ENCODE peak calls at places on chromosomes 6 and 20, in eight cellular contexts. U is IMR-90, Y is NB4, B is HCT116, V is adrenal gland, D is tibial nerve, I is uterus, H is spleen. C is an unnamed sample.

GRCh38 chr6:106087548-106088325 is 1.6 kb downstream of the PRDM1 start:
- DNase-seq in U (peak), Y (no peak), B (no peak), V (peak), D (peak), I (peak), H (no peak), C (no peak)

GRCh38 chr6:136226027-136226673 is 24.0 kb downstream of the MTFR2 start:
- DNase-seq in U (peak), Y (peak), B (peak), V (peak), D (peak), I (peak), H (peak), C (peak)

GRCh38 chr6:116217069-116217468 is 36.8 kb downstream of the TSPYL4 start:
- DNase-seq in U (peak), Y (peak), B (peak), V (no peak), D (no peak), I (no peak), H (no peak), C (no peak)

GRCh38 chr6:158784505-158784904 is 34.7 kb downstream of the EZR start:
- DNase-seq in U (peak), Y (no peak), B (no peak), V (no peak), D (no peak), I (no peak), H (no peak), C (no peak)

GRCh38 chr6:1135726-1136414 is 176.0 kb upstream of the FOXQ1 start:
- DNase-seq in U (no peak), Y (peak), B (no peak), V (no peak), D (no peak), I (no peak), H (no peak), C (no peak)

GRCh38 chr6:83193747-83194582 is 808 bp downstream of the RWDD2A start:
- DNase-seq in U (no peak), Y (peak), B (peak), V (peak), D (peak), I (peak), H (peak), C (peak)

GRCh38 chr6:52189974-52190373 is 3.8 kb downstream of the IL17A start:
- DNase-seq in U (no peak), Y (no peak), B (no peak), V (no peak), D (no peak), I (no peak), H (no peak), C (no peak)

GRCh38 chr6:112252571-112253504 is 1.5 kb downstream of the LAMA4 start:
- DNase-seq in U (peak), Y (no peak), B (no peak), V (no peak), D (no peak), I (no peak), H (no peak), C (no peak)

GRCh38 chr6:170290306-170291128 is at the start of gene DLL1:
- DNase-seq in U (peak), Y (peak), B (no peak), V (peak), D (no peak), I (peak), H (peak), C (no peak)

GRCh38 chr6:43773050-43773956 is 3.3 kb downstream of the VEGFA start:
- DNase-seq in U (peak), Y (peak), B (peak), V (peak), D (no peak), I (peak), H (peak), C (peak)
- TF ChIP-seq POLR2A in U (peak), Y (no peak), B (no peak), V (no peak), D (no peak), I (no peak), H (no peak), C (no peak)

GRCh38 chr20:32674362-32674789 is 635 bp upstream of the C20orf203 start:
- DNase-seq in U (peak), Y (peak), B (peak), V (peak), D (peak), I (no peak), H (no peak), C (peak)
- TF ChIP-seq POLR2A in U (peak), Y (no peak), B (no peak), V (no peak), D (no peak), I (no peak), H (no peak), C (no peak)

GRCh38 chr6:85677243-85677956 is 34.7 kb upstream of the SYNCRIP start:
- DNase-seq in U (no peak), Y (peak), B (no peak), V (no peak), D (no peak), I (no peak), H (no peak), C (no peak)

GRCh38 chr6:85676086-85676729 is 33.5 kb upstream of the SYNCRIP start:
- DNase-seq in U (no peak), Y (peak), B (no peak), V (no peak), D (no peak), I (no peak), H (no peak), C (no peak)

GRCh38 chr6:85673198-85674139 is 30.8 kb upstream of the SYNCRIP start:
- DNase-seq in U (no peak), Y (peak), B (no peak), V (no peak), D (no peak), I (no peak), H (no peak), C (no peak)

GRCh38 chr6:85674604-85675003 is 31.9 kb upstream of the SYNCRIP start:
- DNase-seq in U (no peak), Y (peak), B (no peak), V (no peak), D (no peak), I (no peak), H (no peak), C (no peak)

GRCh38 chr6:85675030-85675819 is 32.5 kb upstream of the SYNCRIP start:
- DNase-seq in U (peak), Y (peak), B (no peak), V (no peak), D (no peak), I (no peak), H (no peak), C (no peak)
- TF ChIP-seq POLR2A in U (peak), Y (no peak), B (peak), V (no peak), D (no peak), I (no peak), H (no peak), C (peak)

DNA sequence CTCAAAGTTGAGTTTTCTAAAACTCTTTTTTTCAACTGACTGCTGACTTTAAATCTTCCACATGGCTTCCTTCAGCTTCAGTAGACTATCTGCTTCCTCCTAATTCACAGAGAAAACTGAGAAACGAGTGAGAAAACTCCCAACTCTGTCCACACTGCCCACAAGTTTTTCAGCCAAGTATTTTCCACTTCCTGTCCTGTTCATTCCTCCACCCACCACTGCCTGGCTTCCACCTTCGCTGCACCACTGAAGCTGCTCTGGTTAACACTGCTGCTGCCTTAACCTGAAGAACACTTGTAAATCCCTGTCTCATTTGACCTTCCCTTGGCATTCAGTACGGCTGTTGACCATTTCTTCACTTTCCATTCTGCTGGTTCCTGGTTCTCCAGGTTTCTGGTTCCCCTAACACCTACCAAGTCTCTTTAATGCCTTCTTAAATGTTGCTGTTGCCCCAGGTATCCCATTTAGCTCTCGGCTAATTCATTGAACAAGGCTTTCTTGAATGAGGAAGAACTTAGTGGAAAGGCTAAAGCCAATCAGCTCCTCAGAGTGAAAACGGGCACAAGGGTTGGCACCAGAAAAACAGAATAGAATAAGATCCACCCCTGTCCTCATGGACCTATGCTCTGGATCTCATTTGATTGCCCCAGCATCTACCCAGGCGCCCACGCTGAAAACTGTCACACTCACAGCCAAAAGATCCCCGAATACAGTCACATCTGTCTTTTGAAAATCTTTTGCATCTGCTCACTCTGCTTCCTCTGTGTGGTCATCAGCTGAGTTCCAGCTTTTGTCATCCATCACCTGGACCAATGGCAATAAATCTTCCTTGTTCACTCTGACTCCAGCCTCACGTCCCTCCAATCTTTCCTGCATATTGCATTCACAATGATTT is 104.4 kb upstream of the TAB2 start:
- DNase-seq in U (no peak), Y (no peak), B (no peak), V (no peak), D (no peak), I (no peak), H (no peak), C (no peak)
- TF ChIP-seq POLR2A in U (no peak), Y (no peak), B (no peak), V (no peak), D (no peak), I (no peak), H (no peak), C (peak)

DNA sequence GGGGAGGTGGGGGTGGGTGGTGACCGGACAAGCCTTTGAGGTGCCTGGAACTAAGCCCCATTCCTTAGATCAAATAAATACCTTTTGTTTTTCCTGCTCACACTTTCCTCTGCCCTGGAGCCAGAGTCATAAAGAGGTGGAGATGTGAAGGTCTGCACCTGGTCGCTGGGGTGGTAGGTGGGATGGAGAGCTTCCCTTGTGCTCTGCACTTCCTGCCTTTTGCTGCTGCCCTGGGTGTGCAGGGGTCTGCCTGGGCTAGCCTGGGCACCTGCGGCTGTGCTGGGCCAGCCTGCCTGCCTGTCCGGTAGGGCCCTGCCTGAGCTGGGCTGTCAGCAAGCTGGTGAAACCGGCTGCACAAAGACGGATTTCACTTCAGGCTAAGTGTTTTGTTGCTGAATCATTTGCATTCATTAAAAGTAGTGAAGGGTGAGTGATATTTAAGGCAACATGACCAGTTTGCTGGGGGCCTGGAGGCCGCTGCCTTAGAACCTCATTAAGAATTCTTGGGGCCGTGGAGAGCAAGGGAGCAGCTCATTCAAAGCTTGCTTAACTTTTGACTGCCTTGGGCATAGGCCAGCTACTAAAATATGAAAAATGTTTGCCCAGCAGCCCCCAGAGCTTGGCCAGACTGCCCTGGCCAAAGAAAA is 20.5 kb downstream of the PTK7 start:
- DNase-seq in U (peak), Y (no peak), B (no peak), V (peak), D (no peak), I (peak), H (peak), C (no peak)
- TF ChIP-seq POLR2A in U (no peak), Y (no peak), B (no peak), V (no peak), D (no peak), I (peak), H (no peak), C (no peak)

DNA sequence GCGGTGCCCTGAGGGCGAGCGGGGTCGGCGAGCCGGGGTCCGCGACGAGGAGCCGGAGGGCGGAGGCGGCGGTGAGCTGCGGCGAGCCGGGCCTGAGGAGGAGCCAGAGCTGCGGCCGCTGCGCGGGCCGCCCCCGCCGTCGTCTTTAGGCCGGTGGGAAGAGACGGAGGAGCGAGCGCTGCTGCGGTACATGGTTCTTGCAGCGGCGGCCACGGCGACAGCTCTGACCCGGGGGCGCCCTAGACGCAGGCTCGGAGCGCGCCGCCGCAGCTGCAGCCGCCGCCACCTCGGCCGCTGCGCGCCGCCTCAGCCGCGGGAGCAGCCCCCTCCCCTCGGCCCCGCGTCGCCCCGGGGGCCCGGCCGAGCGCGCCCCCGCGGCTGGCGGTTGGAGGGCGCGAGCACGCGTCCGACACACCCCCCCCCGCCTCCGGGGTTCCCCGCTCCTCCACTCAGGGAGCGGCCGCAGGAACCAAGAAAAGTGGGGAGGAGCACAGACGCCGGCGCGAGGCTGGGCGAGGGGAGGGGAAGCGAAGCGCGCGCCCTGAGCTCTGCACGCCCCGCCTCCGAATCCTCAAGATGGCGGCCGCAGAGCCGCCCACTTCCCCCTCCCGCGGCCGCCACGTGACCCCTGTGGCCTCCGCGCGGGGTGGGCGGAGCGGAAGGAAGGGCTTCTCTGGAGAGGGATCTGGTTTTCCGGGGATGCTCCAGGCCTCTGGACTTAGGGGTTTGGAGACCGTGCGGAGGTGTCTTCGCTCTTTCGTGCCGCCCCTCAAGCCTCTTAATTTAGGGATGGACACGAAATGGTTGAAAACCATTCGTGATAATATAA is at the start of gene ZNF318:
- DNase-seq in U (peak), Y (peak), B (peak), V (peak), D (peak), I (peak), H (peak), C (peak)
- TF ChIP-seq POLR2A in U (peak), Y (peak), B (peak), V (peak), D (peak), I (peak), H (no peak), C (no peak)

DNA sequence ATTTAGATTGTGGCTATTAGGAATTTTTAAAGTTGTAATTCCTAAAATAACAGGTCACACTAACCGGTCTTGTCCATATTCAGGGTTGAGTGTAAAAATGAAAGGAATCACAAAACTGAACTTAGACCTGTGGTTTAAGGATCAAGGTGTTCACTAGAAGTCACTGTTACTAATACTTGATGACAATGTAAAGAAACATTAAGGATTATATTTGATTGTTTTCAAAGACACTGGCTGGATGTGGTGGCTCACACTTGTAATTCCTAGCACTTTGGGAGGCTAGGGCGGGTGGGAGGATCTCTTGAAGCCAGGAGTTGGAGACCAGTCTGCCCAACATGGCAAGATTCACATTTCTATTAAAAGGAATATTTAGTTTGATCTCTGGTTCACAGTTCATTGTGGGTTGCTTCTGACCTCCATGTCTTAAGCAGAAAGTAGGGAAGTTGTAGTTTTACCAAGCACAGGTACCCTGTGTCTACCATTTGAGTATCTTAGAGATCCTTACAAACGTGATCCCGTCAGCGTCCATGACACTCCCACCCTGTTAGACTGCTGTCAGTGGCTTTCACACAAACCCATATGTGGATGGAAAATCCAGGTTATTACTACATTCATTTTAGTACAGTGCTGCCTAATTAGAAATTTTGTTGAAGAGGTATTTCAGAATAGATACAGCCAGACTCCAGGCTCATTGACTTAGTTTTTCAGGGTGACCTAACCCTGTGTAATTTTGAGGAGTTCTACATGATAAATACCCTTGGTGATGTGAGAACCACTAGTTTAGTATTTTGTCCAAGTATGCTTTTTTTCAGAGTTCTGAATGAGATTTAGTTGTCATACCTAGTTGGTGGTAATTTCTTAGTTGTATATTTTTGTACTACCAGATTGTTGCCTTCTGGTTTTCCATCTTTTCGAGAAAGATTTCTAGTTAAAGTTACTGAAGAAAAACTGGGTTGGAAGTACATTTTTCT is 10.2 kb downstream of the SRSF3 start:
- DNase-seq in U (no peak), Y (no peak), B (no peak), V (peak), D (no peak), I (no peak), H (no peak), C (no peak)
- TF ChIP-seq POLR2A in U (no peak), Y (no peak), B (no peak), V (no peak), D (no peak), I (no peak), H (no peak), C (peak)

DNA sequence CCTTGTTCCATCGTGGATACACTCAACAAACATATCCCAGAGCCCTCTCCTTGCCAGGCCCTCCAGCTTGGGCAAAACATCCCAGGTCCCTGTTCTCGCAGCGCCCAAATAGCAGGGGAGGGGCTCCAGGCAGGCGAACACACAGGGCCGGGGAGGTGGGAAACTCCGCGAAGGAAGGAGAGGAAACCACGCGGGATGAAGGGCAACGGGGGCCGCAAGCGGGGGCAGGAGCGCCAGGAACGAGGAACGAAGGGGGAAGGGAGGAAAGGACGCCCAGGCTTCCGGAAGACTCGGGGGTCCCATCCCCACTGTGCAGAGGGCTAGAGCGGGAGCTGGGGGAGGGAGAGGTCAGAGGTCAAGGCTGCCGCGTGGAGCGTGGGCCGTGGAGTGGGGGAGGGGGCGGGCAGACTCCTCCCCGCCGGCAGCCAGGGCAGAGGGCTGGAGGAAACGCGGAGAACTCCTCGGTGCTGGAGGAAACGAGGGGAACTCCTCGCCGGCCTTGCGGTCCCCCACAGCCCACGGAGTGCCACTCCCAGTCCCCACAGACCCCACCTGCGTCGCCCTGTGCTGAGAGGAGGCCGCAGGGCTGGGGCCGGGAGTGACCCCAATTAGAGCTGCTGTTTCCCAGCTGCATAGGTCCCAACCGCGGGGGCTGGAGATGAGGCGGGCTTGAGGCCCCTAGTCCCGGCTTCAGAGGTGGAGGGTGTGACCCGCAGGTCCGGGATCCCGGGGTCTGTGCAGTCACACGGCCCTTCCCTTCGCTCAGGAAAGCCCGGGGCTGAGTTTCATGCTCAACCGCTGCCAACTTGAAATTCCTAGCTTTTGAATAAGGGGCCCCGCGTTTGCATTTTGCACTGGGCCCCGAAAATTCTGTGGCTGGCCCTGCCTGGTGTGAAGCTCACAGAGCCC is 1.2 kb upstream of the RBM38 start:
- DNase-seq in U (no peak), Y (peak), B (no peak), V (no peak), D (no peak), I (peak), H (peak), C (no peak)
- TF ChIP-seq POLR2A in U (no peak), Y (no peak), B (peak), V (no peak), D (no peak), I (no peak), H (no peak), C (peak)

GRCh38 chr6:129206761-129207330 is 323.9 kb downstream of the LAMA2 start:
- DNase-seq in U (no peak), Y (no peak), B (no peak), V (no peak), D (no peak), I (no peak), H (no peak), C (no peak)

GRCh38 chr6:129209355-129209754 is 326.4 kb downstream of the LAMA2 start:
- DNase-seq in U (peak), Y (no peak), B (no peak), V (no peak), D (no peak), I (no peak), H (no peak), C (no peak)

GRCh38 chr6:129210684-129211083 is 327.7 kb downstream of the LAMA2 start:
- DNase-seq in U (no peak), Y (no peak), B (no peak), V (no peak), D (no peak), I (no peak), H (no peak), C (no peak)

GRCh38 chr6:129208415-129209034 is 325.6 kb downstream of the LAMA2 start:
- DNase-seq in U (no peak), Y (no peak), B (no peak), V (no peak), D (no peak), I (no peak), H (no peak), C (no peak)

GRCh38 chr6:129207832-129208231 is 324.9 kb downstream of the LAMA2 start:
- DNase-seq in U (no peak), Y (no peak), B (no peak), V (no peak), D (no peak), I (no peak), H (no peak), C (no peak)
- TF ChIP-seq POLR2A in U (no peak), Y (no peak), B (no peak), V (no peak), D (no peak), I (no peak), H (no peak), C (no peak)

GRCh38 chr6:157058574-157058973 is 264.7 kb downstream of the TMEM242 start:
- DNase-seq in U (no peak), Y (no peak), B (no peak), V (no peak), D (no peak), I (no peak), H (peak), C (no peak)
- TF ChIP-seq POLR2A in U (no peak), Y (no peak), B (no peak), V (no peak), D (no peak), I (no peak), H (no peak), C (no peak)

C was measured in GM12891.